ENCODE peak calls at places on chromosomes 7 and 10, in six cellular contexts. One of them, this sample, is unnamed.

GRCh38 chr7:7647495-7648036 is 7.0 kb downstream of the UMAD1 start:
- DNase-seq in H7: no peak
- DNase-seq in left ventricle myocardium inferior: no peak
- DNase-seq in pancreas: no peak
- DNase-seq in stomach: no peak
- DNase-seq in NB4: no peak
- DNase-seq in this sample: no peak

GRCh38 chr7:29806131-29806792 is at the start of gene WIPF3:
- DNase-seq in stomach: peak
- DNase-seq in H7: peak
- DNase-seq in left ventricle myocardium inferior: peak
- DNase-seq in NB4: no peak
- DNase-seq in pancreas: peak
- DNase-seq in this sample: no peak

GRCh38 chr10:123994417-123995081 is 98.8 kb downstream of the CHST15 start:
- DNase-seq in stomach: peak
- DNase-seq in pancreas: peak
- DNase-seq in H7: peak
- DNase-seq in NB4: peak
- DNase-seq in left ventricle myocardium inferior: peak
- DNase-seq in this sample: peak

GRCh38 chr7:70636169-70636568 is 495.8 kb upstream of the GALNT17 start:
- DNase-seq in H7: no peak
- DNase-seq in left ventricle myocardium inferior: no peak
- DNase-seq in NB4: no peak
- DNase-seq in stomach: no peak
- DNase-seq in pancreas: no peak
- DNase-seq in this sample: no peak

GRCh38 chr10:62492012-62492869 is 118.1 kb downstream of the ZNF365 start:
- DNase-seq in pancreas: no peak
- DNase-seq in H7: peak
- DNase-seq in NB4: peak
- DNase-seq in left ventricle myocardium inferior: no peak
- DNase-seq in stomach: no peak
- DNase-seq in this sample: no peak

GRCh38 chr7:6183006-6183405 is 89.4 kb downstream of the CYTH3 start:
- DNase-seq in stomach: no peak
- DNase-seq in H7: peak
- DNase-seq in left ventricle myocardium inferior: no peak
- DNase-seq in NB4: no peak
- DNase-seq in pancreas: no peak
- DNase-seq in this sample: no peak

GRCh38 chr10:48247680-48248079 is 26.8 kb downstream of the FRMPD2 start:
- DNase-seq in left ventricle myocardium inferior: no peak
- DNase-seq in H7: no peak
- DNase-seq in stomach: no peak
- DNase-seq in pancreas: no peak
- DNase-seq in NB4: no peak
- DNase-seq in this sample: peak

GRCh38 chr10:122299423-122300075 is 28.5 kb downstream of the BTBD16 start:
- DNase-seq in NB4: no peak
- DNase-seq in stomach: no peak
- DNase-seq in H7: no peak
- DNase-seq in left ventricle myocardium inferior: no peak
- DNase-seq in pancreas: no peak
- DNase-seq in this sample: no peak

GRCh38 chr7:69510114-69510513 is 88.2 kb upstream of the AUTS2 start:
- DNase-seq in H7: no peak
- DNase-seq in left ventricle myocardium inferior: no peak
- DNase-seq in stomach: no peak
- DNase-seq in NB4: no peak
- DNase-seq in pancreas: no peak
- DNase-seq in this sample: no peak

GRCh38 chr7:29871787-29872398 is 65.6 kb downstream of the WIPF3 start:
- DNase-seq in pancreas: no peak
- DNase-seq in NB4: no peak
- DNase-seq in stomach: no peak
- DNase-seq in left ventricle myocardium inferior: no peak
- DNase-seq in H7: no peak
- DNase-seq in this sample: no peak

GRCh38 chr7:152522551-152522950 is 86.7 kb upstream of the KMT2C start:
- DNase-seq in NB4: no peak
- DNase-seq in left ventricle myocardium inferior: peak
- DNase-seq in stomach: no peak
- DNase-seq in pancreas: no peak
- DNase-seq in H7: peak
- DNase-seq in this sample: no peak

DNA sequence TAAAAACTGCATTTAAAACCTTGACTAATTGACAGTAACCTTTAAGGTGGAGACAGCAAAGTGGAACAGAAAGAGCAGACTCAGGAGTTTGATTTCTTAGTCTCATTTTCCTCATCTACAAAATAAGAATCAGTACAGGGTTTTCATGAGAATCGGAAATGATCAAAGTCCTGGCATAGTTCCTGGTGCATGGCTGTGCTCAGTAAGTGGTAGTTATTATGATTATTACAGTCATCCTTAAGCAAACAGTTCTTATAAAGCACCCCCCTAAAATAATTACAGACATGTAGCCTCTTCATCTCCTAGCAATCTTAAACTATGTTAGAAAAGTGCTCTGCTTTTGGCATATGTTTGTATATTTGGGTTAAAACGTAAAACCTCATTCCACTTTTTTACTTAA is 18.0 kb downstream of the NEBL start:
- DNase-seq in H7: no peak
- DNase-seq in pancreas: no peak
- DNase-seq in NB4: no peak
- DNase-seq in left ventricle myocardium inferior: no peak
- DNase-seq in stomach: no peak
- DNase-seq in this sample: no peak
- H3K4me3 ChIP-seq in H7: no peak
- H3K4me3 ChIP-seq in pancreas: no peak
- H3K4me3 ChIP-seq in NB4: no peak
- H3K4me3 ChIP-seq in left ventricle myocardium inferior: no peak
- H3K4me3 ChIP-seq in stomach: no peak
- H3K4me3 ChIP-seq in this sample: no peak

GRCh38 chr10:112373912-112374338 is at the start of gene ACSL5:
- DNase-seq in pancreas: no peak
- DNase-seq in stomach: no peak
- DNase-seq in H7: no peak
- DNase-seq in NB4: no peak
- DNase-seq in left ventricle myocardium inferior: no peak
- DNase-seq in this sample: no peak
- H3K4me3 ChIP-seq in pancreas: no peak
- H3K4me3 ChIP-seq in stomach: no peak
- H3K4me3 ChIP-seq in H7: no peak
- H3K4me3 ChIP-seq in NB4: no peak
- H3K4me3 ChIP-seq in left ventricle myocardium inferior: no peak
- H3K4me3 ChIP-seq in this sample: no peak

GRCh38 chr7:141203177-141203576 is 129.3 kb downstream of the TMEM178B start:
- DNase-seq in left ventricle myocardium inferior: no peak
- DNase-seq in stomach: no peak
- DNase-seq in NB4: no peak
- DNase-seq in pancreas: no peak
- DNase-seq in H7: no peak
- DNase-seq in this sample: no peak
- H3K4me3 ChIP-seq in left ventricle myocardium inferior: no peak
- H3K4me3 ChIP-seq in stomach: no peak
- H3K4me3 ChIP-seq in NB4: no peak
- H3K4me3 ChIP-seq in pancreas: no peak
- H3K4me3 ChIP-seq in H7: no peak
- H3K4me3 ChIP-seq in this sample: no peak

GRCh38 chr10:11602919-11603523 is 8.4 kb downstream of the USP6NL start:
- DNase-seq in left ventricle myocardium inferior: no peak
- DNase-seq in pancreas: no peak
- DNase-seq in H7: no peak
- DNase-seq in NB4: no peak
- DNase-seq in stomach: no peak
- DNase-seq in this sample: no peak
- H3K4me3 ChIP-seq in left ventricle myocardium inferior: no peak
- H3K4me3 ChIP-seq in pancreas: no peak
- H3K4me3 ChIP-seq in H7: no peak
- H3K4me3 ChIP-seq in NB4: no peak
- H3K4me3 ChIP-seq in stomach: no peak
- H3K4me3 ChIP-seq in this sample: no peak

GRCh38 chr10:133274751-133275682 is 1.7 kb downstream of the ADAM8 start:
- DNase-seq in left ventricle myocardium inferior: no peak
- DNase-seq in H7: no peak
- DNase-seq in NB4: peak
- DNase-seq in stomach: peak
- DNase-seq in pancreas: no peak
- DNase-seq in this sample: no peak
- H3K4me3 ChIP-seq in left ventricle myocardium inferior: peak
- H3K4me3 ChIP-seq in H7: no peak
- H3K4me3 ChIP-seq in NB4: peak
- H3K4me3 ChIP-seq in stomach: peak
- H3K4me3 ChIP-seq in pancreas: peak
- H3K4me3 ChIP-seq in this sample: no peak